ENCODE peak calls at places on chromosomes 5 and 9, in ten cellular contexts. One of them, this sample, is unnamed.

GRCh38 chr5:125117556-125117955 is 371.1 kb upstream of the ZNF608 start:
- DNase-seq in hypothalamus: no peak
- DNase-seq in activated CD8-positive, alpha-beta memory T cell treated with anti-CD3 and anti-CD28 coated beads, Interleukin-2, amount 50 U/mL, for 4 hours: no peak
- DNase-seq in 8988T: no peak
- DNase-seq in skeletal muscle cell: no peak
- DNase-seq in GM12892: no peak
- DNase-seq in pancreas: no peak
- DNase-seq in amniotic epithelial cell: no peak
- DNase-seq in upper lobe of right lung: no peak
- DNase-seq in colonic mucosa: no peak
- DNase-seq in this sample: no peak

GRCh38 chr9:33135086-33135958 is 31.8 kb downstream of the B4GALT1 start:
- DNase-seq in hypothalamus: no peak
- DNase-seq in colonic mucosa: no peak
- DNase-seq in pancreas: no peak
- DNase-seq in upper lobe of right lung: no peak
- DNase-seq in skeletal muscle cell: peak
- DNase-seq in 8988T: no peak
- DNase-seq in amniotic epithelial cell: no peak
- DNase-seq in activated CD8-positive, alpha-beta memory T cell treated with anti-CD3 and anti-CD28 coated beads, Interleukin-2, amount 50 U/mL, for 4 hours: no peak
- DNase-seq in GM12892: no peak
- DNase-seq in this sample: no peak

GRCh38 chr9:69090943-69091342 is 55.4 kb downstream of the FXN start:
- DNase-seq in 8988T: no peak
- DNase-seq in activated CD8-positive, alpha-beta memory T cell treated with anti-CD3 and anti-CD28 coated beads, Interleukin-2, amount 50 U/mL, for 4 hours: no peak
- DNase-seq in hypothalamus: no peak
- DNase-seq in colonic mucosa: no peak
- DNase-seq in upper lobe of right lung: no peak
- DNase-seq in skeletal muscle cell: no peak
- DNase-seq in GM12892: no peak
- DNase-seq in pancreas: no peak
- DNase-seq in amniotic epithelial cell: no peak
- DNase-seq in this sample: no peak

GRCh38 chr9:94014066-94014654 is 59.0 kb upstream of the BARX1 start:
- DNase-seq in colonic mucosa: no peak
- DNase-seq in pancreas: no peak
- DNase-seq in activated CD8-positive, alpha-beta memory T cell treated with anti-CD3 and anti-CD28 coated beads, Interleukin-2, amount 50 U/mL, for 4 hours: no peak
- DNase-seq in hypothalamus: no peak
- DNase-seq in skeletal muscle cell: no peak
- DNase-seq in upper lobe of right lung: no peak
- DNase-seq in amniotic epithelial cell: peak
- DNase-seq in 8988T: peak
- DNase-seq in GM12892: no peak
- DNase-seq in this sample: peak

GRCh38 chr5:10424124-10424731 is 17.5 kb upstream of the ROPN1L start:
- DNase-seq in upper lobe of right lung: no peak
- DNase-seq in pancreas: no peak
- DNase-seq in GM12892: no peak
- DNase-seq in hypothalamus: no peak
- DNase-seq in skeletal muscle cell: no peak
- DNase-seq in amniotic epithelial cell: peak
- DNase-seq in colonic mucosa: no peak
- DNase-seq in activated CD8-positive, alpha-beta memory T cell treated with anti-CD3 and anti-CD28 coated beads, Interleukin-2, amount 50 U/mL, for 4 hours: no peak
- DNase-seq in 8988T: no peak
- DNase-seq in this sample: peak

GRCh38 chr9:81855538-81855937 is 72.7 kb upstream of the SPATA31D4 start:
- DNase-seq in amniotic epithelial cell: peak
- DNase-seq in GM12892: no peak
- DNase-seq in upper lobe of right lung: no peak
- DNase-seq in pancreas: no peak
- DNase-seq in activated CD8-positive, alpha-beta memory T cell treated with anti-CD3 and anti-CD28 coated beads, Interleukin-2, amount 50 U/mL, for 4 hours: no peak
- DNase-seq in colonic mucosa: no peak
- DNase-seq in 8988T: no peak
- DNase-seq in skeletal muscle cell: peak
- DNase-seq in hypothalamus: no peak
- DNase-seq in this sample: no peak

GRCh38 chr9:744790-745456 is 96.6 kb upstream of the DMRT1 start:
- DNase-seq in GM12892: no peak
- DNase-seq in 8988T: no peak
- DNase-seq in hypothalamus: no peak
- DNase-seq in colonic mucosa: no peak
- DNase-seq in pancreas: peak
- DNase-seq in amniotic epithelial cell: no peak
- DNase-seq in skeletal muscle cell: peak
- DNase-seq in activated CD8-positive, alpha-beta memory T cell treated with anti-CD3 and anti-CD28 coated beads, Interleukin-2, amount 50 U/mL, for 4 hours: no peak
- DNase-seq in upper lobe of right lung: no peak
- DNase-seq in this sample: no peak

GRCh38 chr5:128681764-128682664 is 144.0 kb upstream of the FBN2 start:
- DNase-seq in activated CD8-positive, alpha-beta memory T cell treated with anti-CD3 and anti-CD28 coated beads, Interleukin-2, amount 50 U/mL, for 4 hours: no peak
- DNase-seq in colonic mucosa: no peak
- DNase-seq in GM12892: no peak
- DNase-seq in amniotic epithelial cell: peak
- DNase-seq in hypothalamus: no peak
- DNase-seq in pancreas: no peak
- DNase-seq in skeletal muscle cell: no peak
- DNase-seq in 8988T: no peak
- DNase-seq in upper lobe of right lung: no peak
- DNase-seq in this sample: no peak

GRCh38 chr5:72302171-72302570 is 17.9 kb downstream of the MRPS27 start:
- DNase-seq in GM12892: no peak
- DNase-seq in colonic mucosa: no peak
- DNase-seq in pancreas: no peak
- DNase-seq in skeletal muscle cell: no peak
- DNase-seq in upper lobe of right lung: no peak
- DNase-seq in hypothalamus: no peak
- DNase-seq in amniotic epithelial cell: no peak
- DNase-seq in 8988T: no peak
- DNase-seq in activated CD8-positive, alpha-beta memory T cell treated with anti-CD3 and anti-CD28 coated beads, Interleukin-2, amount 50 U/mL, for 4 hours: no peak
- DNase-seq in this sample: no peak

GRCh38 chr9:126763130-126763764 is 41.6 kb upstream of the ZBTB43 start:
- DNase-seq in upper lobe of right lung: no peak
- DNase-seq in pancreas: no peak
- DNase-seq in GM12892: no peak
- DNase-seq in amniotic epithelial cell: no peak
- DNase-seq in skeletal muscle cell: no peak
- DNase-seq in colonic mucosa: no peak
- DNase-seq in activated CD8-positive, alpha-beta memory T cell treated with anti-CD3 and anti-CD28 coated beads, Interleukin-2, amount 50 U/mL, for 4 hours: no peak
- DNase-seq in 8988T: no peak
- DNase-seq in hypothalamus: no peak
- DNase-seq in this sample: no peak

GRCh38 chr5:98414938-98415337 is 358.5 kb upstream of the RGMB start:
- DNase-seq in amniotic epithelial cell: peak
- DNase-seq in colonic mucosa: no peak
- DNase-seq in GM12892: no peak
- DNase-seq in pancreas: no peak
- DNase-seq in upper lobe of right lung: no peak
- DNase-seq in 8988T: no peak
- DNase-seq in skeletal muscle cell: peak
- DNase-seq in activated CD8-positive, alpha-beta memory T cell treated with anti-CD3 and anti-CD28 coated beads, Interleukin-2, amount 50 U/mL, for 4 hours: no peak
- DNase-seq in hypothalamus: no peak
- DNase-seq in this sample: no peak

GRCh38 chr5:51810592-51810991 is 427.3 kb downstream of the ISL1 start:
- DNase-seq in upper lobe of right lung: no peak
- DNase-seq in amniotic epithelial cell: no peak
- DNase-seq in activated CD8-positive, alpha-beta memory T cell treated with anti-CD3 and anti-CD28 coated beads, Interleukin-2, amount 50 U/mL, for 4 hours: no peak
- DNase-seq in colonic mucosa: no peak
- DNase-seq in 8988T: no peak
- DNase-seq in skeletal muscle cell: no peak
- DNase-seq in pancreas: no peak
- DNase-seq in hypothalamus: no peak
- DNase-seq in GM12892: no peak
- DNase-seq in this sample: no peak

GRCh38 chr5:63923914-63924313 is 38.3 kb downstream of the HTR1A start:
- DNase-seq in 8988T: no peak
- DNase-seq in pancreas: peak
- DNase-seq in amniotic epithelial cell: no peak
- DNase-seq in GM12892: no peak
- DNase-seq in skeletal muscle cell: no peak
- DNase-seq in colonic mucosa: peak
- DNase-seq in activated CD8-positive, alpha-beta memory T cell treated with anti-CD3 and anti-CD28 coated beads, Interleukin-2, amount 50 U/mL, for 4 hours: no peak
- DNase-seq in hypothalamus: no peak
- DNase-seq in upper lobe of right lung: no peak
- DNase-seq in this sample: no peak

GRCh38 chr9:86639899-86640379 is 285.7 kb upstream of the TUT7 start:
- DNase-seq in hypothalamus: no peak
- DNase-seq in amniotic epithelial cell: no peak
- DNase-seq in upper lobe of right lung: no peak
- DNase-seq in 8988T: no peak
- DNase-seq in colonic mucosa: no peak
- DNase-seq in GM12892: no peak
- DNase-seq in pancreas: no peak
- DNase-seq in activated CD8-positive, alpha-beta memory T cell treated with anti-CD3 and anti-CD28 coated beads, Interleukin-2, amount 50 U/mL, for 4 hours: no peak
- DNase-seq in skeletal muscle cell: no peak
- DNase-seq in this sample: no peak

GRCh38 chr9:137160716-137161557 is 8.9 kb downstream of the LRRC26 start:
- DNase-seq in colonic mucosa: no peak
- DNase-seq in GM12892: no peak
- DNase-seq in skeletal muscle cell: no peak
- DNase-seq in amniotic epithelial cell: no peak
- DNase-seq in upper lobe of right lung: no peak
- DNase-seq in 8988T: no peak
- DNase-seq in hypothalamus: no peak
- DNase-seq in pancreas: no peak
- DNase-seq in activated CD8-positive, alpha-beta memory T cell treated with anti-CD3 and anti-CD28 coated beads, Interleukin-2, amount 50 U/mL, for 4 hours: no peak
- DNase-seq in this sample: no peak

GRCh38 chr5:177306674-177307543 is 3.3 kb downstream of the PRELID1 start:
- DNase-seq in activated CD8-positive, alpha-beta memory T cell treated with anti-CD3 and anti-CD28 coated beads, Interleukin-2, amount 50 U/mL, for 4 hours: no peak
- DNase-seq in amniotic epithelial cell: peak
- DNase-seq in colonic mucosa: no peak
- DNase-seq in hypothalamus: no peak
- DNase-seq in pancreas: no peak
- DNase-seq in GM12892: no peak
- DNase-seq in upper lobe of right lung: no peak
- DNase-seq in 8988T: no peak
- DNase-seq in skeletal muscle cell: no peak
- DNase-seq in this sample: no peak

GRCh38 chr9:123268240-123268949 is at the start of gene STRBP:
- DNase-seq in upper lobe of right lung: peak
- DNase-seq in skeletal muscle cell: peak
- DNase-seq in activated CD8-positive, alpha-beta memory T cell treated with anti-CD3 and anti-CD28 coated beads, Interleukin-2, amount 50 U/mL, for 4 hours: peak
- DNase-seq in hypothalamus: peak
- DNase-seq in amniotic epithelial cell: peak
- DNase-seq in pancreas: peak
- DNase-seq in GM12892: peak
- DNase-seq in colonic mucosa: peak
- DNase-seq in 8988T: peak
- DNase-seq in this sample: peak

GRCh38 chr9:137067860-137068538 is 2.4 kb downstream of the SAPCD2 start:
- DNase-seq in skeletal muscle cell: no peak
- DNase-seq in colonic mucosa: peak
- DNase-seq in 8988T: peak
- DNase-seq in amniotic epithelial cell: peak
- DNase-seq in activated CD8-positive, alpha-beta memory T cell treated with anti-CD3 and anti-CD28 coated beads, Interleukin-2, amount 50 U/mL, for 4 hours: peak
- DNase-seq in GM12892: peak
- DNase-seq in hypothalamus: no peak
- DNase-seq in pancreas: peak
- DNase-seq in upper lobe of right lung: peak
- DNase-seq in this sample: peak

This sample was measured in SK-N-DZ.